ENCODE peak calls at places on chromosomes 6 and 20, in nine cellular contexts. L, B, O, X, T, J, W, H and A are unnamed samples.

GRCh38 chr20:38208523-38208922 is 43.5 kb upstream of the TGM2 start:
- DNase-seq in L (no peak), B (no peak), O (no peak), X (no peak), T (no peak), J (no peak), W (no peak), H (no peak), A (no peak)

GRCh38 chr6:31763617-31763940 is 1.1 kb downstream of the SAPCD1 start:
- DNase-seq in L (peak), B (peak), O (no peak), X (no peak), T (no peak), J (peak), W (no peak), H (no peak), A (peak)

GRCh38 chr6:96381246-96381645 is 140.4 kb upstream of the UFL1 start:
- DNase-seq in L (no peak), B (no peak), O (no peak), X (no peak), T (no peak), J (no peak), W (no peak), H (no peak), A (no peak)

GRCh38 chr6:44023586-44024454 is 103.4 kb downstream of the MRPL14 start:
- DNase-seq in L (no peak), B (no peak), O (no peak), X (no peak), T (no peak), J (no peak), W (no peak), H (no peak), A (no peak)

GRCh38 chr6:37479266-37479854 is 20.3 kb downstream of the CCDC167 start:
- DNase-seq in L (no peak), B (no peak), O (no peak), X (no peak), T (no peak), J (no peak), W (no peak), H (no peak), A (no peak)

GRCh38 chr20:63182425-63182824 is 33.5 kb downstream of the YTHDF1 start:
- DNase-seq in L (no peak), B (no peak), O (no peak), X (no peak), T (no peak), J (no peak), W (no peak), H (no peak), A (no peak)

GRCh38 chr6:14094721-14095120 is 22.9 kb upstream of the CD83 start:
- DNase-seq in L (no peak), B (no peak), O (no peak), X (no peak), T (no peak), J (no peak), W (no peak), H (no peak), A (no peak)

GRCh38 chr6:170096191-170096802 is 194.6 kb downstream of the DLL1 start:
- DNase-seq in L (no peak), B (no peak), O (no peak), X (no peak), T (no peak), J (no peak), W (no peak), H (peak), A (no peak)

GRCh38 chr20:45053441-45054351 is 47.2 kb downstream of the KCNS1 start:
- DNase-seq in L (no peak), B (no peak), O (no peak), X (no peak), T (no peak), J (no peak), W (no peak), H (no peak), A (no peak)

GRCh38 chr6:36754582-36755434 is 57.2 kb downstream of the RAB44 start:
- DNase-seq in L (no peak), B (no peak), O (no peak), X (no peak), T (no peak), J (peak), W (no peak), H (no peak), A (no peak)

GRCh38 chr6:82348130-82348529 is 15.5 kb upstream of the TPBG start:
- DNase-seq in L (no peak), B (no peak), O (no peak), X (no peak), T (no peak), J (peak), W (no peak), H (no peak), A (no peak)

GRCh38 chr20:21534453-21534852 is 20.6 kb upstream of the NKX2-2 start:
- DNase-seq in L (no peak), B (no peak), O (no peak), X (no peak), T (no peak), J (no peak), W (no peak), H (no peak), A (no peak)

GRCh38 chr20:5689451-5689850 is 60.8 kb upstream of the SHLD1 start:
- DNase-seq in L (no peak), B (no peak), O (no peak), X (no peak), T (no peak), J (no peak), W (no peak), H (no peak), A (no peak)

GRCh38 chr6:75608955-75609533 is 7.4 kb downstream of the SENP6 start:
- DNase-seq in L (no peak), B (no peak), O (no peak), X (no peak), T (no peak), J (no peak), W (no peak), H (no peak), A (no peak)

GRCh38 chr6:33716379-33716778 is 4.9 kb upstream of the UQCC2 start:
- DNase-seq in L (no peak), B (no peak), O (no peak), X (no peak), T (no peak), J (no peak), W (no peak), H (no peak), A (peak)